ENCODE peak calls at places on chromosomes 3 and 15, in five cellular contexts. F, W, L, P and A are unnamed samples.

GRCh38 chr3:48561045-48561736 is 2.4 kb downstream of the UCN2 start:
- DNase-seq in P (peak), W (no peak), L (peak), F (peak), A (no peak)

GRCh38 chr15:47186071-47186470 is 531.2 kb upstream of the SEMA6D start:
- DNase-seq in P (no peak), F (no peak), W (no peak), L (no peak), A (no peak)

GRCh38 chr15:85314653-85315052 is 65.8 kb upstream of the AKAP13 start:
- DNase-seq in P (no peak), W (no peak), L (no peak), F (no peak), A (no peak)

GRCh38 chr3:130626021-130626420 is 109.0 kb downstream of the COL6A6 start:
- DNase-seq in W (no peak), P (peak), L (no peak), F (no peak), A (no peak)

GRCh38 chr3:190811775-190812480 is 50.6 kb downstream of the GMNC start:
- DNase-seq in L (peak), F (peak), W (peak), P (peak), A (peak)

GRCh38 chr3:187265461-187265955 is 26.0 kb downstream of the MASP1 start:
- DNase-seq in P (no peak), F (no peak), W (no peak), L (no peak), A (no peak)

GRCh38 chr15:75694241-75695182 is 18.1 kb downstream of the CSPG4 start:
- DNase-seq in F (peak), W (no peak), P (peak), L (peak), A (peak)

GRCh38 chr3:6025032-6025431 is 835.9 kb upstream of the GRM7 start:
- DNase-seq in W (no peak), P (no peak), F (no peak), L (no peak), A (no peak)

GRCh38 chr15:72147416-72147815 is 29.2 kb downstream of the SENP8 start:
- DNase-seq in L (no peak), F (no peak), W (no peak), P (no peak), A (no peak)

GRCh38 chr15:72146934-72147333 is 28.7 kb downstream of the SENP8 start:
- DNase-seq in W (no peak), P (no peak), F (no peak), L (no peak), A (no peak)

GRCh38 chr15:72141171-72142084 is 23.2 kb downstream of the SENP8 start:
- DNase-seq in P (no peak), L (no peak), F (no peak), W (peak), A (no peak)

GRCh38 chr15:72146221-72146620 is 28.0 kb downstream of the SENP8 start:
- DNase-seq in F (no peak), P (no peak), L (no peak), W (no peak), A (no peak)
- TF ChIP-seq CTCF in F (no peak), P (no peak), L (no peak), W (no peak), A (no peak)

GRCh38 chr3:97940034-97940433 is 32.2 kb downstream of the RIOX2 start:
- DNase-seq in P (no peak), W (no peak), L (peak), F (no peak), A (no peak)
- TF ChIP-seq CTCF in P (no peak), W (peak), L (no peak), F (no peak), A (no peak)

GRCh38 chr3:32154180-32154579 is 47.8 kb downstream of the GPD1L start:
- DNase-seq in W (no peak), L (peak), P (no peak), F (peak), A (no peak)
- TF ChIP-seq CTCF in W (peak), L (peak), P (peak), F (no peak), A (peak)

DNA sequence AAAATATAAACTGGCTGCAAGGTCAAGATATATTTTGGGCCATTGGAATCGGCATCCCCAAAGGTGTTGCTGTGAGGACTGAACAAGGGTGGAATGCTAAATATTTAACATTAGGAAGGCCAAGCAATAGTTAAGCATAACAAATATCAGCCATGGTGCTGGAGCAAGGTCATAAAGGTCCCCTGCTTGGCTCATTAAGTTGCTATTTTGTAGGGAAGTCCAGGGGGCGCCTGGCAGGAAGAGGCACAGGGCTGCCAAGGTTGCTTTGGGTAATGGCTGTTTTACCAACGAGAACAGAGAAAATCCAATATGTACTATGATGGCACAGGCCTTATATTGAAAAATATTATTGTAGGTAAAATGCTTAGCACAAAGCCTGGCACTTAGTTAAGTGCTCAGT is 62.2 kb downstream of the SLC15A2 start:
- DNase-seq in L (no peak), W (no peak), F (peak), P (no peak), A (no peak)
- TF ChIP-seq CTCF in L (no peak), W (no peak), F (no peak), P (no peak), A (no peak)

GRCh38 chr3:52678265-52678927 is 7.3 kb downstream of the PBRM1 start:
- DNase-seq in P (no peak), F (no peak), W (no peak), L (no peak), A (no peak)
- TF ChIP-seq CTCF in P (no peak), F (no peak), W (no peak), L (no peak), A (no peak)

GRCh38 chr3:100761951-100762350 is 52.7 kb downstream of the TFG start:
- DNase-seq in W (no peak), L (no peak), P (no peak), F (no peak), A (no peak)

GRCh38 chr3:100765437-100765975 is 56.2 kb downstream of the TFG start:
- DNase-seq in L (no peak), F (no peak), P (no peak), W (no peak), A (no peak)

GRCh38 chr3:100759162-100759561 is 49.9 kb downstream of the TFG start:
- DNase-seq in F (no peak), P (no peak), L (no peak), W (no peak), A (no peak)

GRCh38 chr3:100760377-100760776 is 51.1 kb downstream of the TFG start:
- DNase-seq in W (no peak), F (no peak), L (no peak), P (no peak), A (no peak)

DNA sequence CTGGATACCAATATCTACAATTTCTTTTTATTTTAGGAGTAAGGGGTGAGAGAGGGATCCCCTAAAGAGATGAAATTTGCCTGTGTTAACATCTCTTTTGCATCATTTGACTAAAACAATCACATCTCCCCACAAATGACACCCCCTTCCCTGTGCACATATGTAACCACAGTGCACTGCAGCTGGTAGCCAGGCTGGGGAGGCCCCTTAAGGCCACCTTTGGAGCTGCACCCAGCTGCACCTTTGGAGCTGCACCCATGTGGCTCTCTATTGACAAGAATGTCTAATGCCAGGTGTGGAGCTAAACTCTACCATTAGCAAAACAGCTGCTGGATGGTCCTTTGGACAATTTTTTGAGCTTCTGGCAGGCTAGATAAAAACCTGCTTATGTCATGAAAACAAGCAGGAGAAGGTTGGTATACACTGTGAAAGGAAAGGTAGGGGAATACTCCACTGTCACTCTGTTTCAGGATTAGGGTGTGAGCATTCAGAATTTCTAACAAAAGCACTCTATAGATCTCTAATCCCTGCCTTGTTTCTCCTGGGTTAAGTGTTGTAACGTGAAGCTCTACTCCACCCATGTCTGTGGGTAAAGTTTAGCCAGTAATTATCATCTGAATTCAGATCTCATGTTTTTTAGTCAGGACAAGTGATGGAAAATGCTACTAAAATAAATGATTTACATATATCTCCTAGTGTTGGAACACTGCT is 52.1 kb downstream of the TFG start:
- DNase-seq in P (no peak), F (peak), L (no peak), W (no peak), A (no peak)
- TF ChIP-seq CTCF in P (peak), F (no peak), L (peak), W (peak), A (no peak)

GRCh38 chr3:184241447-184242296 is 7.1 kb downstream of the ALG3 start:
- DNase-seq in P (peak), L (peak), F (peak), W (no peak), A (no peak)
- TF ChIP-seq CTCF in P (peak), L (peak), F (no peak), W (peak), A (peak)

GRCh38 chr3:66270726-66271125 is 49.9 kb downstream of the SLC25A26 start:
- DNase-seq in F (no peak), W (no peak), P (no peak), L (no peak), A (peak)

GRCh38 chr3:66272016-66272415 is 51.2 kb downstream of the SLC25A26 start:
- DNase-seq in F (no peak), P (no peak), L (no peak), W (no peak), A (no peak)

GRCh38 chr3:66271231-66271630 is 50.4 kb downstream of the SLC25A26 start:
- DNase-seq in F (no peak), P (no peak), L (no peak), W (no peak), A (no peak)

GRCh38 chr3:66268864-66269263 is 48.1 kb downstream of the SLC25A26 start:
- DNase-seq in P (no peak), L (no peak), W (no peak), F (no peak), A (no peak)

GRCh38 chr3:66270314-66270713 is 49.5 kb downstream of the SLC25A26 start:
- DNase-seq in L (no peak), W (no peak), P (no peak), F (no peak), A (peak)
- TF ChIP-seq CTCF in L (no peak), W (no peak), P (no peak), F (no peak), A (no peak)

GRCh38 chr3:181906338-181906737 is 194.6 kb downstream of the SOX2 start:
- DNase-seq in F (no peak), P (no peak), W (no peak), L (no peak), A (no peak)
- TF ChIP-seq CTCF in F (no peak), P (no peak), W (no peak), L (no peak), A (no peak)

GRCh38 chr3:140922634-140923033 is 19.0 kb upstream of the SLC25A36 start:
- DNase-seq in L (peak), P (peak), W (no peak), F (no peak), A (no peak)
- TF ChIP-seq CTCF in L (peak), P (peak), W (peak), F (no peak), A (peak)